ENCODE peak calls at places on chromosomes 1 and 21, in six cellular contexts. L, S, B, N, X and Y are unnamed samples.

GRCh38 chr1:162548170-162548569 is 13.4 kb upstream of the UAP1 start:
- DNase-seq in X (no peak), L (no peak), S (no peak), N (no peak), B (no peak), Y (no peak)

GRCh38 chr1:94543893-94544635 is 2.5 kb upstream of the F3 start:
- DNase-seq in B (no peak), N (no peak), S (no peak), L (no peak), X (no peak), Y (no peak)

GRCh38 chr1:22500476-22500875 is 48.8 kb downstream of the ZBTB40 start:
- DNase-seq in N (no peak), B (no peak), S (no peak), X (no peak), L (no peak), Y (no peak)

GRCh38 chr1:236530286-236530685 is 6.5 kb downstream of the LGALS8 start:
- DNase-seq in S (no peak), N (no peak), X (no peak), L (no peak), B (no peak), Y (no peak)

GRCh38 chr1:95309031-95309459 is 75.0 kb downstream of the RWDD3 start:
- DNase-seq in X (no peak), B (no peak), S (peak; percentile 32), L (no peak), N (peak; percentile 59), Y (no peak)

GRCh38 chr1:222786107-222786506 is 28.7 kb upstream of the DISP1 start:
- DNase-seq in L (no peak), N (no peak), B (no peak), X (no peak), S (no peak), Y (no peak)

GRCh38 chr1:109762821-109763645 is 690 bp downstream of the EPS8L3 start:
- DNase-seq in L (no peak), S (no peak), N (peak; percentile 34), X (no peak), B (no peak), Y (no peak)

GRCh38 chr1:214492405-214493075 is 58.9 kb downstream of the PTPN14 start:
- DNase-seq in B (no peak), L (no peak), X (no peak), S (no peak), N (no peak), Y (no peak)

GRCh38 chr1:244735854-244736561 is 83.1 kb downstream of the DESI2 start:
- DNase-seq in B (no peak), L (no peak), X (no peak), N (no peak), S (no peak), Y (no peak)

GRCh38 chr1:43757343-43758053 is 50.2 kb downstream of the ST3GAL3 start:
- DNase-seq in N (no peak), S (peak; percentile 69), B (no peak), L (no peak), X (no peak), Y (no peak)

GRCh38 chr1:177902151-177902765 is 67.6 kb downstream of the SEC16B start:
- DNase-seq in X (no peak), B (no peak), S (no peak), L (no peak), N (no peak), Y (no peak)

GRCh38 chr1:232873931-232874330 is 68.7 kb downstream of the MAP10 start:
- DNase-seq in L (no peak), S (no peak), X (no peak), N (no peak), B (no peak), Y (no peak)

GRCh38 chr1:96374076-96374762 is 347.4 kb upstream of the PTBP2 start:
- DNase-seq in X (no peak), S (no peak), L (no peak), B (no peak), N (no peak), Y (no peak)

GRCh38 chr21:39051561-39051949 is 131.7 kb downstream of the PSMG1 start:
- DNase-seq in B (no peak), L (no peak), S (no peak), X (no peak), N (no peak), Y (no peak)

GRCh38 chr1:2272686-2273400 is 44.7 kb downstream of the SKI start:
- DNase-seq in S (no peak), L (no peak), B (no peak), X (no peak), N (no peak), Y (no peak)

GRCh38 chr1:20711285-20712209 is 6.3 kb downstream of the KIF17 start:
- DNase-seq in X (no peak), L (no peak), S (no peak), N (peak; percentile 55), B (no peak), Y (no peak)

GRCh38 chr1:66980745-66981367 is 56.1 kb downstream of the MIER1 start:
- DNase-seq in N (no peak), L (no peak), X (no peak), B (no peak), S (no peak), Y (no peak)

GRCh38 chr21:41065539-41065938 is 102.4 kb upstream of the BACE2 start:
- DNase-seq in X (no peak), N (peak; percentile 5), S (no peak), B (no peak), L (no peak), Y (no peak)

GRCh38 chr1:151072224-151072623 is 1.7 kb downstream of the GABPB2 start:
- DNase-seq in L (no peak), X (no peak), N (no peak), B (no peak), S (no peak), Y (no peak)

GRCh38 chr1:110407260-110408210 is at the start of gene LAMTOR5:
- DNase-seq in L (peak; percentile 68), B (peak; percentile 86), X (peak; percentile 91), N (peak; percentile 98), S (peak; percentile 90), Y (peak; percentile 73)

GRCh38 chr1:172893146-172893841 is 157.4 kb downstream of the TNFSF18 start:
- DNase-seq in N (no peak), L (no peak), X (no peak), B (no peak), S (no peak), Y (no peak)

GRCh38 chr1:205766038-205766437 is 9.2 kb downstream of the RAB29 start:
- DNase-seq in L (no peak), B (no peak), N (no peak), X (no peak), S (no peak), Y (no peak)

GRCh38 chr1:89938171-89939055 is 56.5 kb upstream of the ZNF326 start:
- DNase-seq in N (peak; percentile 71), B (no peak), X (no peak), L (no peak), S (peak; percentile 82), Y (no peak)

GRCh38 chr1:116921301-116921885 is 11.7 kb downstream of the PTGFRN start:
- DNase-seq in S (peak; percentile 77), X (no peak), L (no peak), B (no peak), N (no peak), Y (no peak)

GRCh38 chr1:1623181-1623630 is 7.9 kb downstream of the MIB2 start:
- DNase-seq in L (no peak), X (no peak), N (no peak), S (no peak), B (no peak), Y (no peak)

GRCh38 chr1:231616667-231617066 is 9.9 kb upstream of the DISC1 start:
- DNase-seq in X (no peak), L (no peak), N (no peak), B (no peak), S (no peak), Y (no peak)

GRCh38 chr1:173445164-173445563 is 32.0 kb upstream of the PRDX6 start:
- DNase-seq in N (no peak), S (no peak), X (no peak), L (no peak), B (no peak), Y (no peak)

GRCh38 chr1:171329251-171329650 is 15.3 kb downstream of the FMO4 start:
- DNase-seq in L (no peak), B (no peak), X (no peak), S (no peak), N (no peak), Y (no peak)

GRCh38 chr1:161511018-161511755 is 5.9 kb downstream of the FCGR2A start:
- DNase-seq in X (no peak), S (no peak), N (peak; percentile 79), L (no peak), B (no peak), Y (no peak)

GRCh38 chr1:228734881-228735801 is at the start of gene RHOU:
- DNase-seq in S (peak; percentile 20), B (no peak), N (no peak), L (peak; percentile 32), X (peak; percentile 79), Y (peak; percentile 24)
- TF ChIP-seq TAF1 in S (peak; percentile 74), B (no peak), N (no peak), L (no peak), X (peak; percentile 24), Y (no peak)

DNA sequence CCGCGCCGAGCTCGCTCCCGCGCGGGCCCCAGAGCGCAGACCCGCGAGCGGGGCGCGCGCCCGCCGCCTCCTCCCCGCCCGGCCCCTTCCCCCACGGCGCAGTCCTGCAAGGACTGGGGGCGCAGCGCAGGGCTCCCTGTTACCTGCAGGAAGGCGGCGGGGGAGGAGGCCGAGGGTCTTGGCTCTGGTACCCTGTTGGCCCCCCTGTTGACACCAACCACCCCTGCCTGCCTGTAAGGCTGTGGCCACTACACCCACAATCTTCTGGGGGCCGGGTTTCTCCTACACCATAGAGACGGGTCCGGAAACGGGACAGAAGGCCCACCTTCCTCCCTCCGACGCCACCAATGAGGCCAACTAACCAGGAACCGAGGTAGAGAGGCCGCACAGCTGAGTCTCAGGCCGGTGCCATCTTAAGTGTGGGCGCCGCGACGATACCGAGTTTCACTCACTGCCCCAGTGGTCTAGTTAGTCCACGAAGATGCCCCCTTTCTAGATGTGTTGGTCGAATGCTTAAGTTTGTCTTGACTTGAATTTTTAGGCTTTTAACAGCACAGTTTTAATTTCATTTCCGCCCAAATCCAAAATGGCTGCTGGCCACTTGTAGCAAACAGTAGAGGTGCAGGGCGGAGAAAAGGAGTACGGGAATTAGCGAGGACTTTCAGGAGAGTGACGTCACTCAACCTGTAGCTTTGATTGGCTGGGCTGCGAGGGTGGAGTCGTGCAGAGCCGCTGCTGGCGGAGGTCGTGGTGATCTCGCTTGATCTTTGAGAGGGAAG is at the start of gene SCYL3:
- DNase-seq in L (peak; percentile 68), S (peak; percentile 96), N (peak; percentile 98), X (peak; percentile 88), B (peak; percentile 98), Y (peak; percentile 73)
- TF ChIP-seq POLR2A in L (peak; percentile 79), S (peak; percentile 82), N (peak; percentile 89), X (peak; percentile 92), B (peak; percentile 93), Y (peak; percentile 89)

DNA sequence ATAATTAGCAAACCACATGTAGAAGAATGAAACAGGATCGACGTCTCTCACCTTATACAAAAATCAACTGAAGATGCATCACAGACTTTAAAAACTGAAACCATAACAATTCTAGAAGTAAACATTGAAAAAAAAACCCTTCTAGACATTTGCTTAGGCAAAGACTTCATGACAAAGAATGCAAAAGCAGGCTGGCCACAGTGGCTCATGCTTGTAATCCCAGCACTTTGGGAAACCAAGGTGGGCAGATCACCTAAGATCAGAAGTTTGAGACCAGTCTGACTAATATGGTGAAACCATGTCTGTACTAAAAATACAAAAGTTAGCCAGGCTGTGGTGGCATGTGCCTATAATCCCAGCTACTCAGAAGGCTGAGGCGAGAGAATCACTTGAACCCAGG is 1351.7 kb downstream of the MRPL39 start:
- DNase-seq in L (no peak), S (no peak), N (no peak), B (no peak), X (no peak), Y (no peak)
- TF ChIP-seq POLR2AphosphoS5 in L (no peak), S (no peak), N (no peak), B (no peak), X (no peak), Y (no peak)

GRCh38 chr1:199854681-199855321 is 172.7 kb upstream of the NR5A2 start:
- DNase-seq in S (no peak), B (no peak), N (no peak), L (no peak), X (no peak), Y (no peak)
- TF ChIP-seq TAF1 in S (no peak), B (no peak), N (no peak), L (no peak), X (no peak), Y (no peak)